ENCODE peak calls at places on chromosome 22, in six cellular contexts. D, W, N, Q, T and Y are unnamed samples. For H3K4me1, the result is how much of the 10 kb centered on the place peaks cover.

GRCh38 chr22:46653596-46653995 is 33.4 kb downstream of the GRAMD4 start:
- DNase-seq in D (no peak), W (no peak), N (no peak), Q (no peak), T (no peak), Y (no peak)

GRCh38 chr22:50507421-50507990 is at the start of gene LMF2:
- DNase-seq in D (peak), W (peak), N (no peak), Q (peak), T (peak), Y (peak)

GRCh38 chr22:49897015-49897684 is 21.1 kb downstream of the ALG12 start:
- DNase-seq in D (no peak), W (no peak), N (no peak), Q (no peak), T (no peak), Y (no peak)

GRCh38 chr22:17083811-17084540 is 824 bp upstream of the IL17RA start:
- DNase-seq in D (peak), W (no peak), N (no peak), Q (no peak), T (no peak), Y (no peak)

GRCh38 chr22:16783930-16784354 is 41.3 kb downstream of the XKR3 start:
- DNase-seq in D (no peak), W (no peak), N (no peak), Q (no peak), T (no peak), Y (no peak)

GRCh38 chr22:17870408-17870807 is 96.1 kb upstream of the BID start:
- DNase-seq in D (no peak), W (no peak), N (no peak), Q (no peak), T (no peak), Y (no peak)

GRCh38 chr22:31846161-31847115 is 92.6 kb downstream of the DEPDC5 start:
- DNase-seq in D (no peak), W (no peak), N (peak), Q (no peak), T (no peak), Y (peak)

GRCh38 chr22:37229805-37230672 is 14.0 kb downstream of the RAC2 start:
- DNase-seq in D (peak), W (no peak), N (peak), Q (no peak), T (peak), Y (no peak)

GRCh38 chr22:37209140-37209845 is 3.0 kb downstream of the SSTR3 start:
- DNase-seq in D (peak), W (no peak), N (no peak), Q (no peak), T (no peak), Y (no peak)

GRCh38 chr22:28345304-28345703 is 334.3 kb downstream of the TTC28 start:
- DNase-seq in D (no peak), W (peak), N (peak), Q (peak), T (no peak), Y (no peak)

GRCh38 chr22:23910496-23911190 is 16.5 kb downstream of the MIF start:
- DNase-seq in D (no peak), W (no peak), N (no peak), Q (no peak), T (no peak), Y (no peak)

GRCh38 chr22:37123649-37124048 is 14.1 kb upstream of the TMPRSS6 start:
- DNase-seq in D (no peak), W (no peak), N (no peak), Q (no peak), T (no peak), Y (no peak)

GRCh38 chr22:50157976-50158375 is 12.6 kb upstream of the PANX2 start:
- DNase-seq in D (peak), W (no peak), N (no peak), Q (no peak), T (peak), Y (no peak)

GRCh38 chr22:40791241-40791640 is 27.9 kb downstream of the SLC25A17 start:
- DNase-seq in D (no peak), W (no peak), N (peak), Q (no peak), T (no peak), Y (no peak)

GRCh38 chr22:23531283-23531921 is 48.7 kb downstream of the IGLL1 start:
- DNase-seq in D (peak), W (no peak), N (no peak), Q (no peak), T (no peak), Y (no peak)

GRCh38 chr22:27546157-27546556 is 255.4 kb downstream of the MN1 start:
- DNase-seq in D (no peak), W (no peak), N (no peak), Q (no peak), T (no peak), Y (peak)

GRCh38 chr22:42716649-42717127 is 4.0 kb downstream of the A4GALT start:
- DNase-seq in D (no peak), W (no peak), N (no peak), Q (no peak), T (no peak), Y (no peak)

GRCh38 chr22:23751441-23751996 is 607 bp upstream of the ZNF70 start:
- DNase-seq in D (no peak), W (no peak), N (no peak), Q (peak), T (no peak), Y (peak)

GRCh38 chr22:29244785-29245625 is 22.8 kb downstream of the RHBDD3 start:
- DNase-seq in D (no peak), W (no peak), N (no peak), Q (no peak), T (no peak), Y (no peak)

GRCh38 chr22:37282385-37282677 is at the start of gene CYTH4:
- DNase-seq in D (peak), W (no peak), N (no peak), Q (peak), T (peak), Y (no peak)

GRCh38 chr22:25739659-25740344 is 2.2 kb upstream of the MYO18B start:
- DNase-seq in D (no peak), W (no peak), N (no peak), Q (no peak), T (no peak), Y (no peak)

GRCh38 chr22:25741692-25742626 is at the start of gene MYO18B:
- DNase-seq in D (no peak), W (no peak), N (peak), Q (peak), T (no peak), Y (no peak)

GRCh38 chr22:25735657-25736056 is 6.3 kb upstream of the MYO18B start:
- DNase-seq in D (no peak), W (no peak), N (no peak), Q (no peak), T (no peak), Y (no peak)

GRCh38 chr22:25736378-25737011 is 5.5 kb upstream of the MYO18B start:
- DNase-seq in D (no peak), W (no peak), N (no peak), Q (no peak), T (no peak), Y (no peak)
- H3K4me1 ChIP-seq in D (under half), W (under half), N (under half), Q (under half), T (under half), Y (under half)

DNA sequence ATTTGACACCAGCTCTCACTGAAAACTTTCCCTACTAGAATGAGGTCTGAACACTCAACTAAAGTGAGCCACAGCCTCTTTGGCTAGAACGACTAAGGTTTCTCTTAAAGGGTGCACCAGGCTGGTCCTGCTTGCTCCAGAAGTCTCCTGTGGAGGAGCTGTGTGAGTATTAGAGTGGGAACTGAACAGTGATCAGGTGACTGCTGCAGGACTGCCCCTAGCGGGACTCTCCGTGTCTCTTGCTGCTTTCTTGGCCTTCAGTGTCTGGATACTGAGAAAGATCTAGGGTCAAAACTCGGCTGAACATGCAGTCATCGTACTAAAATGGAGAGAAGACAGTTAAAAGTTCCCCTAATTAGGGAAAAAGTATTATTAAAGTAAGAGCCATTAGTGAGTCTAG is 34.6 kb downstream of the FAM118A start:
- DNase-seq in D (no peak), W (no peak), N (peak), Q (peak), T (no peak), Y (peak)
- TF ChIP-seq CTCF in D (no peak), W (no peak), N (no peak), Q (no peak), T (no peak), Y (peak)

DNA sequence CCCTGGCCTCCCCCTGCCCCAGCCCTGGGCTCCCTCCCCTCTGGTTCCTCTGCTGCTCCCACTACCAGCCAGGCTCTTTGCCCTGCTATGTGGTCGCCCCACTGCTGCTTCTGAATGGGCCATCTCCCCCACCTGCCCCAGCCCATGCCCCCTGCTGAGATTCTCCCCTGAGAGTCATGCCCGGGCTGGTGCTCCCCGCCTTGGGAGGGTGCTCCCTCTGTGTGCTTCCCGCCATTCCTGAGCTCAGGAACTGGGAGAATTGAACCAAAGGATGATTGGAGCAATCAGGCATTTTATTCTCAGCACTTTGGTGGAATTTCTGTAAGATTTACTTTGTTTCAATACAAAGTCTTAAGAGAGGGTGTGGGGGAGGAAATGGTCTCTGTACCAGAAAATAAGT is 6.8 kb downstream of the APOBEC3D start:
- DNase-seq in D (no peak), W (no peak), N (no peak), Q (no peak), T (no peak), Y (no peak)
- H3K4me1 ChIP-seq in D (under half), W (under half), N (under half), Q (under half), T (under half), Y (under half)

GRCh38 chr22:38719196-38719595 is 13.5 kb downstream of the GTPBP1 start:
- DNase-seq in D (no peak), W (no peak), N (no peak), Q (no peak), T (no peak), Y (no peak)

GRCh38 chr22:38717244-38717643 is 11.5 kb downstream of the GTPBP1 start:
- DNase-seq in D (no peak), W (no peak), N (no peak), Q (no peak), T (no peak), Y (no peak)

GRCh38 chr22:38720350-38720749 is 14.6 kb downstream of the GTPBP1 start:
- DNase-seq in D (no peak), W (no peak), N (no peak), Q (no peak), T (no peak), Y (no peak)

GRCh38 chr22:38716827-38717226 is 11.1 kb downstream of the GTPBP1 start:
- DNase-seq in D (no peak), W (no peak), N (no peak), Q (no peak), T (no peak), Y (no peak)

DNA sequence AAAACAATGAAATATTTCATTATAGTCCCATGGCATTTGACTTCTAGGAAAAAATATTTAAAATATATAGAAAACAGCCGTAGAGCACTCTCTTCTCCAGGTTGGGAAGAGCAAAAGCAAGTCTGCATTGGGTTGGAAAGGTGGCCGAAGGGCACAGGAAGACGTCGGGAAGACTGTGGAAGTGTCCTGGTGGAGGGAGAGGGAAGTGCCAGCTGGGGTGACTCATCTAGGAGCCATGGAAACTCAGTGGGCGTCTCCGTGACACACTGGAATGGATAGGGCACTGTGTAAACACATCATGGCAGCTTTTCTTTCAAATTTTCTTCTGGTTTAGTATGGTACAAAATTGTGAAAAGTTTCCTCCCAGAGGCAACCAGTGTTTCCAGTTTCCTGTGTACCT is 12.7 kb downstream of the GTPBP1 start:
- DNase-seq in D (peak), W (no peak), N (peak), Q (no peak), T (peak), Y (peak)
- TF ChIP-seq CTCF in D (peak), W (peak), N (peak), Q (no peak), T (peak), Y (peak)

DNA sequence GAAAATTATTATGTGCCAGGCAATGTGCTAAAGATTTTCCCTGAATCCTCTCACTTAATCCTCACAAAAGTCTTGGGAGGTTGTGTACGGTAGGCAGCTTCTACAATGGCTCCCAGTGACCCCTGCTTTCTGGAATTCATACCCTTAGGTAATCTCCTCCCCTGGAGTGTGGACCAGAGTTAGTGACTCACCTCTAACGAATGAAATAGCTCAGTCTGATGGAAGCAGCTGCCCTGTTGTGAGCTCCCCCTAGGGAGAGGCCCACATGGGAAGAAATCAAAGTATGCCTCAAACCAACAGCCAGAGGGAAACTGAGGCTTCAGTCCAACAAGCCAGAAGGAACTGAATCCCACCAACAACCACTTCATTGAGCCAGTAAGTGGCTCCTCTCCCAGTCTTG is 99.0 kb upstream of the ISX start:
- DNase-seq in D (no peak), W (no peak), N (no peak), Q (no peak), T (no peak), Y (no peak)
- H3K4me1 ChIP-seq in D (under half), W (under half), N (under half), Q (under half), T (under half), Y (under half)